ENCODE peak calls at places on chromosomes 6 and 20, in nine cellular contexts. N is SK-N-SH; Z is fibroblast of lung; X is cardiac fibroblast; B is right lobe of liver; J is brain microvascular endothelial cell; F is astrocyte of the spinal cord; H is CD8-positive, alpha-beta T cell; R is lower lobe of right lung. C is an unnamed sample.

GRCh38 chr6:34301408-34301807 is 52.6 kb upstream of the SMIM29 start:
- DNase-seq in N (no peak), Z (peak; percentile 85), X (peak; percentile 98), B (no peak), J (peak; percentile 59), F (peak; percentile 79), H (no peak), R (no peak), C (peak; percentile 40)

GRCh38 chr6:94254689-94255088 is 835.3 kb upstream of the EPHA7 start:
- DNase-seq in N (no peak), Z (no peak), X (peak; percentile 0), B (no peak), J (peak; percentile 18), F (peak; percentile 17), H (no peak), R (no peak), C (no peak)

GRCh38 chr6:118843685-118844390 is 50.1 kb upstream of the ASF1A start:
- DNase-seq in N (no peak), Z (peak; percentile 72), X (peak; percentile 20), B (no peak), J (peak; percentile 8), F (peak; percentile 41), H (no peak), R (no peak), C (no peak)

GRCh38 chr6:53928641-53929339 is 134.0 kb downstream of the LRRC1 start:
- DNase-seq in N (no peak), Z (peak; percentile 70), X (peak; percentile 23), B (no peak), J (no peak), F (no peak), H (no peak), R (no peak), C (no peak)

GRCh38 chr6:4125933-4126864 is 9.2 kb downstream of the ECI2 start:
- DNase-seq in N (no peak), Z (peak; percentile 93), X (peak; percentile 87), B (no peak), J (peak; percentile 89), F (peak; percentile 90), H (no peak), R (no peak), C (peak; percentile 87)

GRCh38 chr20:46928580-46929132 is 34.0 kb downstream of the EYA2 start:
- DNase-seq in N (no peak), Z (peak; percentile 31), X (peak; percentile 39), B (peak; percentile 59), J (no peak), F (peak; percentile 26), H (no peak), R (no peak), C (peak; percentile 66)

GRCh38 chr6:14441371-14441781 is 323.8 kb downstream of the CD83 start:
- DNase-seq in N (no peak), Z (no peak), X (peak; percentile 65), B (no peak), J (no peak), F (no peak), H (no peak), R (no peak), C (peak; percentile 91)

GRCh38 chr6:100132005-100132404 is 138.0 kb upstream of the MCHR2 start:
- DNase-seq in N (no peak), Z (no peak), X (no peak), B (no peak), J (no peak), F (no peak), H (no peak), R (no peak), C (no peak)

GRCh38 chr20:12597491-12597890 is 411.3 kb upstream of the SPTLC3 start:
- DNase-seq in N (no peak), Z (no peak), X (no peak), B (no peak), J (no peak), F (no peak), H (no peak), R (no peak), C (no peak)

GRCh38 chr6:35550437-35550836 is 37.7 kb upstream of the TULP1 start:
- DNase-seq in N (no peak), Z (no peak), X (no peak), B (no peak), J (no peak), F (no peak), H (no peak), R (no peak), C (no peak)

GRCh38 chr6:3405679-3406078 is 51.2 kb downstream of the SLC22A23 start:
- DNase-seq in N (no peak), Z (peak; percentile 70), X (peak; percentile 75), B (peak; percentile 58), J (peak; percentile 54), F (peak; percentile 43), H (no peak), R (no peak), C (peak; percentile 75)

GRCh38 chr6:150016324-150017185 is 8.8 kb downstream of the RAET1L start:
- DNase-seq in N (peak; percentile 64), Z (peak; percentile 35), X (peak; percentile 80), B (peak; percentile 79), J (peak; percentile 51), F (peak; percentile 68), H (peak; percentile 67), R (no peak), C (peak; percentile 67)

GRCh38 chr20:1434571-1435336 is 31.9 kb downstream of the NSFL1C start:
- DNase-seq in N (no peak), Z (peak; percentile 92), X (peak; percentile 90), B (no peak), J (peak; percentile 90), F (peak; percentile 88), H (peak; percentile 66), R (no peak), C (peak; percentile 90)

GRCh38 chr6:5277589-5277988 is 16.3 kb downstream of the FARS2 start:
- DNase-seq in N (no peak), Z (no peak), X (no peak), B (no peak), J (no peak), F (no peak), H (no peak), R (no peak), C (no peak)

GRCh38 chr6:53862517-53863457 is 68.0 kb downstream of the LRRC1 start:
- DNase-seq in N (no peak), Z (peak; percentile 96), X (peak; percentile 67), B (no peak), J (peak; percentile 38), F (peak; percentile 70), H (no peak), R (no peak), C (peak; percentile 87)

GRCh38 chr6:37693546-37694250 is 4.0 kb downstream of the MDGA1 start:
- DNase-seq in N (no peak), Z (no peak), X (no peak), B (no peak), J (no peak), F (no peak), H (no peak), R (no peak), C (no peak)

GRCh38 chr20:56808732-56809131 is 179.6 kb downstream of the TFAP2C start:
- DNase-seq in N (no peak), Z (no peak), X (no peak), B (no peak), J (no peak), F (no peak), H (no peak), R (no peak), C (no peak)

DNA sequence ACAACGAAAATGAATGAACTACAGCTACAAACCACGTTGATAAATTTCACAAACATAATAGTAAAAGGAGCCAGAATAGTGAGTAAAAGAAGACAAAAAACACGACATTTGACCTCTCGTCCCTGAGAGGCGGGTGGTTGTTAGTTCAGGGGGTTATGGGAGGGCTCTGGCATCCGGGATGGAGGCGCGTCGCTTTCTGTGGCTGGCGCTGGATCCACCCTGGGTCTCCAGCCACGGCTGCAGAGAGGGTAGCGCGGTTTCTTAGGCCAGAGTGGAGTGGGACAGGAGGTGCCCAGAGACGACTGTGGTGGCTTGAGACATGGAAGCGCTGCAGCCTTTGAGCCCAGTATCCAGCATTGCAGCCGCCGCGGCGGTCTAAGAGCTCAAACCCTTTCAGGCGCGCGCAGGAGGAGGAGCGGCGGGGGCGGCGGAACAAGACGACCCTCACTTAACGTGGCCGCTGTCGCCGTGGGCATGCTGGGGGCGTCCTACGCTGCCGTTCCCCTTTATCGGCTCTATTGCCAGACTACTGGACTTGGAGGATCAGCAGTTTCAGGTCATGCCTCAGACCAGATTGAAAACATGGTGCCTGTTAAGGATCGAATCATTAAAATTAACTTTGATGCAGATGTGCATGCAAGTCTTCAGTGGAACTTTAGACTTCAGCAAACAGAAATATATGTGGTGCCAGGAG is 3.7 kb upstream of the ZSCAN23 start:
- DNase-seq in N (peak; percentile 60), Z (peak; percentile 12), X (peak; percentile 4), B (no peak), J (peak; percentile 3), F (peak; percentile 13), H (peak; percentile 54), R (no peak), C (peak; percentile 2)
- H3K4me3 ChIP-seq in N (peak overlapping the region; percentile 69), Z (peak overlapping the region; percentile 67), X (peak overlapping the region; percentile 49), B (no peak overlapping the region), J (peak overlapping the region; percentile 72), F (peak overlapping the region; percentile 55), H (peak overlapping the region; percentile 42), R (peak overlapping the region; percentile 7), C (peak overlapping the region; percentile 61)

GRCh38 chr6:141641406-141641805 is 491.3 kb upstream of the GJE1 start:
- DNase-seq in N (no peak), Z (no peak), X (no peak), B (no peak), J (no peak), F (no peak), H (no peak), R (no peak), C (no peak)
- TF ChIP-seq CTCF in N (peak; percentile 51), Z (no peak), X (no peak), B (peak; percentile 13), J (no peak), F (no peak), H (no peak), R (no peak), C (no peak)

DNA sequence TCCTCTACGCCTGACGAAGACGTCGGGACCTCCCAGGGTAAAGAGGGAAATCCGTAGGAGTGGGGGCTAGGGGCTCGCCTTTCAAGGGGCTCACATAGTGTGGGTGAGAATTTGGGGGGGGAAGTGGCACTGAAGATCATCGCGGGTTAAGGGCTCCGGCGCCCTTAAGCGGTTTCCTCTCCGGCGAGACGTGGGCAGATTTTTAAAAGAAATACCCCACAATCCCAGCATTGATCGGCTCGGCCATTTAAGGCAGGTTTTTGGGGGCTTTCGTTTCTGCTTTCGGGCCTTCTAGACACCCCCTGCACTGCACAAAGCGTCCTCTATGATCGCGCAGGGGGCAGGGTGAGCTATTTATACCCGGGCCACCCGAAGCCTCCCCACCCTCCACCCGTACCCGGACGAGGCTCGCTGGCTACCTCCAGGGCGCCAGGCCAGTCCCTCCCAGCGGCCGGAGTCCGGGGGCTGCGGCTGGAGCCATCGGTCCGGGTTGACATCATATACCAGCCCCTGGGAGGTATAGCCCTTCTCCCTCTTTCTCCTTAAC is 1.2 kb downstream of the NKX2-2 start:
- DNase-seq in N (peak; percentile 50), Z (no peak), X (no peak), B (peak; percentile 37), J (no peak), F (no peak), H (no peak), R (peak; percentile 44), C (no peak)
- H3K4me3 ChIP-seq in N (no peak overlapping the region), Z (peak overlapping the region; percentile 40), X (no peak overlapping the region), B (no peak overlapping the region), J (no peak overlapping the region), F (peak overlapping the region; percentile 31), H (no peak overlapping the region), R (peak overlapping the region; percentile 39), C (peak overlapping the region; percentile 41)

DNA sequence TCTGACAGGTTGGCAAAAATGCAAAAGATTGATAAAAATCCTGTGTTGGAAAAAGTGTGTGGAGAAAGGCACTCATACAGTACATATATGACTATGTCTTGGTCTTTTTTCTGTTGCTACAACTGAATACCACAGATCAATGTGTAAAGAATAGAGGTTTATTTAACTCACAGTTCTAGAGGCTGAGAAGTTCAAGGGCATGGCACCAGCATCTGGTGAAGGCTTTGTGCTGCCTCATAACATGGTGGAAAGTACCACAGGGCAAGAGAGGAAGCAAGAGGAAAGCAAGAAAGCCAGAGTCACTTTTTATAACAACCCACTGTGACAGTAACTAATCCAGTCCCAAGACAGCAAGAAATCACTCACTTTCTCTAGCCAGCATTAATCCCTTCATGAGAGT is 57.5 kb downstream of the ALDH8A1 start:
- DNase-seq in N (no peak), Z (no peak), X (no peak), B (no peak), J (no peak), F (no peak), H (no peak), R (no peak), C (no peak)
- TF ChIP-seq CTCF in N (no peak), Z (no peak), X (no peak), B (no peak), J (no peak), F (no peak), H (no peak), R (no peak), C (no peak)

C was measured in AG10803.